ENCODE peak calls at places on chromosomes 11 and 22, in six cellular contexts. F, Z, W, R, E and I are unnamed samples.
A peak's percentile ranks its signal among the peaks of the same experiment; 100 is the strongest.

GRCh38 chr11:115590254-115590653 is 86.0 kb upstream of the CADM1 start:
- DNase-seq in F (no peak), Z (no peak), W (no peak), R (no peak), E (no peak), I (no peak)

GRCh38 chr11:118694185-118694584 is 14.7 kb upstream of the TREH start:
- DNase-seq in F (no peak), Z (no peak), W (no peak), R (no peak), E (no peak), I (no peak)

GRCh38 chr22:38318792-38319773 is 1.9 kb upstream of the CSNK1E start:
- DNase-seq in F (no peak), Z (no peak), W (no peak), R (no peak), E (no peak), I (no peak)

GRCh38 chr22:49097966-49098365 is 729.7 kb downstream of the BRD1 start:
- DNase-seq in F (no peak), Z (no peak), W (no peak), R (no peak), E (no peak), I (no peak)

GRCh38 chr11:41050791-41051190 is 408.7 kb downstream of the LRRC4C start:
- DNase-seq in F (no peak), Z (no peak), W (no peak), R (no peak), E (no peak), I (no peak)

GRCh38 chr11:11148104-11148509 is 204.9 kb downstream of the CSNK2A3 start:
- DNase-seq in F (no peak), Z (no peak), W (no peak), R (no peak), E (no peak), I (peak; percentile 86)

GRCh38 chr11:103870821-103871309 is 165.6 kb upstream of the DDI1 start:
- DNase-seq in F (no peak), Z (no peak), W (no peak), R (no peak), E (no peak), I (no peak)

GRCh38 chr22:50438305-50439275 is 36.2 kb downstream of the SBF1 start:
- DNase-seq in F (no peak), Z (no peak), W (no peak), R (no peak), E (no peak), I (no peak)

GRCh38 chr22:38284042-38284402 is 11.2 kb upstream of the TMEM184B start:
- DNase-seq in F (no peak), Z (no peak), W (no peak), R (no peak), E (no peak), I (peak; percentile 95)

GRCh38 chr11:112024778-112025678 is at the start of gene DLAT:
- DNase-seq in F (peak; percentile 93), Z (peak; percentile 89), W (peak; percentile 99), R (peak; percentile 80), E (peak; percentile 88), I (peak; percentile 80)

GRCh38 chr11:96413408-96413807 is 23.6 kb downstream of the JRKL start:
- DNase-seq in F (no peak), Z (no peak), W (no peak), R (no peak), E (no peak), I (no peak)

GRCh38 chr11:14519692-14520085 is 497 bp downstream of the PSMA1 start:
- DNase-seq in F (no peak), Z (no peak), W (no peak), R (peak; percentile 62), E (no peak), I (no peak)

GRCh38 chr11:12975149-12975548 is 34.0 kb upstream of the RASSF10 start:
- DNase-seq in F (no peak), Z (no peak), W (no peak), R (no peak), E (no peak), I (no peak)

GRCh38 chr11:121520243-121521144 is 67.7 kb upstream of the SORL1-AS1 start:
- DNase-seq in F (no peak), Z (no peak), W (no peak), R (peak; percentile 38), E (no peak), I (peak; percentile 75)

GRCh38 chr11:123681007-123681406 is 26.6 kb upstream of the SCN3B start:
- DNase-seq in F (no peak), Z (no peak), W (no peak), R (no peak), E (no peak), I (no peak)

GRCh38 chr11:71474771-71475483 is 21.9 kb downstream of the NADSYN1 start:
- DNase-seq in F (no peak), Z (no peak), W (no peak), R (no peak), E (no peak), I (no peak)

GRCh38 chr11:74447720-74448119 is 19.6 kb downstream of the KCNE3 start:
- DNase-seq in F (no peak), Z (no peak), W (no peak), R (no peak), E (no peak), I (no peak)

GRCh38 chr22:23504522-23504921 is 75.6 kb downstream of the IGLL1 start:
- DNase-seq in F (no peak), Z (no peak), W (no peak), R (no peak), E (peak; percentile 17), I (no peak)

GRCh38 chr11:86303257-86303656 is 1.2 kb downstream of the HIKESHI start:
- DNase-seq in F (no peak), Z (no peak), W (no peak), R (peak; percentile 7), E (no peak), I (peak; percentile 20)

GRCh38 chr11:21710791-21711190 is 482.1 kb upstream of the ANO5 start:
- DNase-seq in F (no peak), Z (no peak), W (no peak), R (no peak), E (no peak), I (no peak)

GRCh38 chr11:2590951-2591754 is 108.6 kb downstream of the KCNQ1OT1 start:
- DNase-seq in F (no peak), Z (no peak), W (no peak), R (peak; percentile 0), E (peak; percentile 80), I (no peak)

GRCh38 chr22:37533995-37534394 is 14.8 kb upstream of the CARD10 start:
- DNase-seq in F (no peak), Z (no peak), W (no peak), R (peak; percentile 81), E (no peak), I (peak; percentile 87)

GRCh38 chr11:4455439-4455838 is 6.3 kb downstream of the OR52K2 start:
- DNase-seq in F (no peak), Z (no peak), W (peak; percentile 45), R (no peak), E (no peak), I (no peak)

GRCh38 chr11:81070948-81071347 is 1630.1 kb upstream of the TENM4 start:
- DNase-seq in F (no peak), Z (no peak), W (peak; percentile 53), R (no peak), E (no peak), I (no peak)